ENCODE peak calls at places on chromosomes 11 and 22, in six cellular contexts. One of them, this sample, is unnamed.

GRCh38 chr11:24171869-24172268 is 325.0 kb upstream of the LUZP2 start:
- DNase-seq in K562: no peak
- DNase-seq in HepG2: no peak
- DNase-seq in GM12878: no peak
- DNase-seq in GM12892: no peak
- DNase-seq in H1: no peak
- DNase-seq in this sample: no peak

GRCh38 chr11:96257972-96258951 is 84.7 kb downstream of the MAML2 start:
- DNase-seq in K562: no peak
- DNase-seq in HepG2: no peak
- DNase-seq in GM12878: no peak
- DNase-seq in GM12892: peak
- DNase-seq in H1: no peak
- DNase-seq in this sample: no peak

GRCh38 chr22:23119492-23120414 is 22.0 kb downstream of the RSPH14 start:
- DNase-seq in K562: peak
- DNase-seq in HepG2: no peak
- DNase-seq in GM12878: no peak
- DNase-seq in GM12892: no peak
- DNase-seq in H1: no peak
- DNase-seq in this sample: peak

GRCh38 chr22:28440517-28441366 is 238.9 kb downstream of the TTC28 start:
- DNase-seq in K562: no peak
- DNase-seq in HepG2: no peak
- DNase-seq in GM12878: no peak
- DNase-seq in GM12892: no peak
- DNase-seq in H1: no peak
- DNase-seq in this sample: no peak

GRCh38 chr11:8671242-8671641 is 11.2 kb downstream of the TRIM66 start:
- DNase-seq in K562: no peak
- DNase-seq in HepG2: no peak
- DNase-seq in GM12878: no peak
- DNase-seq in GM12892: no peak
- DNase-seq in H1: peak
- DNase-seq in this sample: no peak

GRCh38 chr11:8477151-8477550 is 116.9 kb downstream of the STK33 start:
- DNase-seq in K562: no peak
- DNase-seq in HepG2: no peak
- DNase-seq in GM12878: no peak
- DNase-seq in GM12892: no peak
- DNase-seq in H1: no peak
- DNase-seq in this sample: no peak

GRCh38 chr22:39943366-39943765 is 16.8 kb upstream of the TMA7B start:
- DNase-seq in K562: peak
- DNase-seq in HepG2: no peak
- DNase-seq in GM12878: no peak
- DNase-seq in GM12892: no peak
- DNase-seq in H1: peak
- DNase-seq in this sample: no peak

GRCh38 chr11:9906043-9906791 is 242.3 kb downstream of the SWAP70 start:
- DNase-seq in K562: no peak
- DNase-seq in HepG2: peak
- DNase-seq in GM12878: no peak
- DNase-seq in GM12892: no peak
- DNase-seq in H1: no peak
- DNase-seq in this sample: no peak

GRCh38 chr11:117827521-117828511 is 3.3 kb upstream of the FXYD2 start:
- DNase-seq in K562: no peak
- DNase-seq in HepG2: no peak
- DNase-seq in GM12878: no peak
- DNase-seq in GM12892: no peak
- DNase-seq in H1: peak
- DNase-seq in this sample: no peak

GRCh38 chr22:44878483-44879300 is 126.3 kb downstream of the ARHGAP8 start:
- DNase-seq in K562: no peak
- DNase-seq in HepG2: no peak
- DNase-seq in GM12878: no peak
- DNase-seq in GM12892: no peak
- DNase-seq in H1: no peak
- DNase-seq in this sample: no peak

GRCh38 chr22:50676661-50677492 is 4.3 kb downstream of the SHANK3 start:
- DNase-seq in K562: no peak
- DNase-seq in HepG2: no peak
- DNase-seq in GM12878: no peak
- DNase-seq in GM12892: no peak
- DNase-seq in H1: no peak
- DNase-seq in this sample: peak

GRCh38 chr11:72627594-72628281 is 46.5 kb downstream of the PDE2A start:
- DNase-seq in K562: no peak
- DNase-seq in HepG2: no peak
- DNase-seq in GM12878: no peak
- DNase-seq in GM12892: no peak
- DNase-seq in H1: no peak
- DNase-seq in this sample: no peak

GRCh38 chr11:23502821-23503220 is 642.5 kb upstream of the CCDC179 start:
- DNase-seq in K562: no peak
- DNase-seq in HepG2: no peak
- DNase-seq in GM12878: no peak
- DNase-seq in GM12892: no peak
- DNase-seq in H1: no peak
- DNase-seq in this sample: no peak

GRCh38 chr22:36977401-36977861 is 41.8 kb downstream of the TST start:
- DNase-seq in K562: peak
- DNase-seq in HepG2: peak
- DNase-seq in GM12878: peak
- DNase-seq in GM12892: peak
- DNase-seq in H1: peak
- DNase-seq in this sample: peak

GRCh38 chr11:129728571-129728970 is 87.1 kb upstream of the TMEM45B start:
- DNase-seq in K562: no peak
- DNase-seq in HepG2: no peak
- DNase-seq in GM12878: no peak
- DNase-seq in GM12892: no peak
- DNase-seq in H1: no peak
- DNase-seq in this sample: no peak

GRCh38 chr11:17637901-17638300 is 81.5 kb upstream of the MYOD1 start:
- DNase-seq in K562: no peak
- DNase-seq in HepG2: no peak
- DNase-seq in GM12878: no peak
- DNase-seq in GM12892: no peak
- DNase-seq in H1: no peak
- DNase-seq in this sample: no peak

GRCh38 chr11:105718641-105719040 is 108.8 kb downstream of the GRIA4 start:
- DNase-seq in K562: no peak
- DNase-seq in HepG2: no peak
- DNase-seq in GM12878: no peak
- DNase-seq in GM12892: no peak
- DNase-seq in H1: no peak
- DNase-seq in this sample: no peak

GRCh38 chr11:1744879-1745700 is 5.3 kb downstream of the IFITM10 start:
- DNase-seq in K562: no peak
- DNase-seq in HepG2: no peak
- DNase-seq in GM12878: no peak
- DNase-seq in GM12892: no peak
- DNase-seq in H1: no peak
- DNase-seq in this sample: no peak

GRCh38 chr11:294795-295194 is 4.5 kb downstream of the IFITM5 start:
- DNase-seq in K562: no peak
- DNase-seq in HepG2: no peak
- DNase-seq in GM12878: no peak
- DNase-seq in GM12892: no peak
- DNase-seq in H1: no peak
- DNase-seq in this sample: no peak

GRCh38 chr11:118908931-118909618 is 16.7 kb downstream of the BCL9L start:
- DNase-seq in K562: no peak
- DNase-seq in HepG2: no peak
- DNase-seq in GM12878: no peak
- DNase-seq in GM12892: no peak
- DNase-seq in H1: peak
- DNase-seq in this sample: no peak

GRCh38 chr11:56396047-56396446 is 16.4 kb upstream of the OR5AL1 start:
- DNase-seq in K562: no peak
- DNase-seq in HepG2: no peak
- DNase-seq in GM12878: no peak
- DNase-seq in GM12892: no peak
- DNase-seq in H1: no peak
- DNase-seq in this sample: no peak

GRCh38 chr11:60777572-60777971 is 7.6 kb upstream of the MS4A10 start:
- DNase-seq in K562: no peak
- DNase-seq in HepG2: peak
- DNase-seq in GM12878: no peak
- DNase-seq in GM12892: no peak
- DNase-seq in H1: no peak
- DNase-seq in this sample: no peak

GRCh38 chr22:26658671-26659478 is 1.5 kb downstream of the MIAT start:
- DNase-seq in K562: peak
- DNase-seq in HepG2: no peak
- DNase-seq in GM12878: no peak
- DNase-seq in GM12892: peak
- DNase-seq in H1: peak
- DNase-seq in this sample: peak

GRCh38 chr11:15885913-15886698 is 470.2 kb downstream of the SOX6 start:
- DNase-seq in K562: no peak
- DNase-seq in HepG2: no peak
- DNase-seq in GM12878: no peak
- DNase-seq in GM12892: no peak
- DNase-seq in H1: no peak
- DNase-seq in this sample: no peak

GRCh38 chr22:42780070-42780540 is 59.4 kb upstream of the A4GALT start:
- DNase-seq in K562: peak
- DNase-seq in HepG2: peak
- DNase-seq in GM12878: peak
- DNase-seq in GM12892: no peak
- DNase-seq in H1: no peak
- DNase-seq in this sample: no peak

GRCh38 chr11:19460718-19461405 is 220.1 kb upstream of the E2F8 start:
- DNase-seq in K562: no peak
- DNase-seq in HepG2: no peak
- DNase-seq in GM12878: no peak
- DNase-seq in GM12892: no peak
- DNase-seq in H1: no peak
- DNase-seq in this sample: no peak

GRCh38 chr22:27504360-27504759 is 297.2 kb downstream of the MN1 start:
- DNase-seq in K562: no peak
- DNase-seq in HepG2: no peak
- DNase-seq in GM12878: no peak
- DNase-seq in GM12892: no peak
- DNase-seq in H1: no peak
- DNase-seq in this sample: no peak

GRCh38 chr11:100741866-100742625 is 55.0 kb downstream of the ARHGAP42 start:
- DNase-seq in K562: no peak
- DNase-seq in HepG2: no peak
- DNase-seq in GM12878: no peak
- DNase-seq in GM12892: no peak
- DNase-seq in H1: no peak
- DNase-seq in this sample: no peak

GRCh38 chr22:21823740-21824438 is 43.6 kb downstream of the MAPK1 start:
- DNase-seq in K562: peak
- DNase-seq in HepG2: no peak
- DNase-seq in GM12878: no peak
- DNase-seq in GM12892: no peak
- DNase-seq in H1: no peak
- DNase-seq in this sample: no peak

GRCh38 chr11:59403546-59403945 is 22.7 kb downstream of the OR5A2 start:
- DNase-seq in K562: no peak
- DNase-seq in HepG2: no peak
- DNase-seq in GM12878: no peak
- DNase-seq in GM12892: no peak
- DNase-seq in H1: no peak
- DNase-seq in this sample: no peak
- TF ChIP-seq TAF1 in K562: no peak
- TF ChIP-seq TAF1 in HepG2: no peak
- TF ChIP-seq TAF1 in GM12878: no peak
- TF ChIP-seq TAF1 in GM12892: no peak
- TF ChIP-seq TAF1 in H1: no peak
- TF ChIP-seq TAF1 in this sample: no peak

DNA sequence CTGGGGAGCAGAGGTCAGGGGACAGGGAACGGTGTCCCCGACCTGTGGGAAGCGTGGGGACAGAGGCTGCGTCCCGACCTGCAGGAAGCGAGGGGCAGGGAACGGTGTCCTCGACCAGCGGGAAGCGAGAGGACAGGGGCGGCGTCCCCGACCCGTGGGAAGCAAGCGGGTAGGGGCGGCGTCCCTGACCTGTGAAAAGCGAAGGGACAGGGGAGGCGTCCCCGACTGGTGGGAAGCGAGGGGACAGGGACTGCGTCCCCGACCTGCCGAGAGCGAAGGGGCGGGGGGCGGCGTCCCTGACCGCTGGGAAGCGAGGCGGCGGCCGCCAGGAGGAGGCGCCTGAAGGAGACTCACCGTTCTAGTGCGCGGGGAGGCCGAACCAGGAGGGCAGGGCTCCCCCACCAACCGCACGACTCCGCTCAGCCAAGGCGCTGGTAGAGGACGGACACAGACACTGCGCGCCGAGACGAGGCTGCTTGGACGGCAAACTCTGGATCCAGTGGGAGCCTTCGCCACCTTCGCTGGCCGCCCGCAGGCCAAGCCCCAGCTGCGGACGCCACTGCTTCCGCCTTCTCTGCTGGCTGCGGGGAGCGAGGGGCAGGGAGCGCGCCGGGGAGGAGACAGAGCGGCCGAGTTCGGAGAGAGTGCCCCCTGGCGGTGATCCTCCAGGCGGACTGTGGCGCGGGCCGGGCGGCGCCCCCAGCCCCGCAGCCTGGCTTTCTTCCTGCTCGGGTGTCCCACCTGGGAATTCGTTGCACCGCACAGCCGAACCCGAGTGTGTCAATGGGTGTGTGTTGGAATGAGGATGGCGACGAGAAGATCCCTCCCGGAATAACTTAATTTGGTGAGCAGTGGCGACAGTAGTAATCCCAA is at the start of gene TRAF6:
- DNase-seq in K562: peak
- DNase-seq in HepG2: peak
- DNase-seq in GM12878: no peak
- DNase-seq in GM12892: peak
- DNase-seq in H1: peak
- DNase-seq in this sample: peak
- TF ChIP-seq POLR2AphosphoS5 in K562: peak
- TF ChIP-seq POLR2AphosphoS5 in HepG2: peak
- TF ChIP-seq POLR2AphosphoS5 in GM12878: peak
- TF ChIP-seq POLR2AphosphoS5 in GM12892: peak
- TF ChIP-seq POLR2AphosphoS5 in H1: peak
- TF ChIP-seq POLR2AphosphoS5 in this sample: peak

GRCh38 chr22:47032091-47032943 is 269.9 kb downstream of the TBC1D22A start:
- DNase-seq in K562: no peak
- DNase-seq in HepG2: no peak
- DNase-seq in GM12878: no peak
- DNase-seq in GM12892: no peak
- DNase-seq in H1: no peak
- DNase-seq in this sample: no peak
- TF ChIP-seq POLR2A in K562: no peak
- TF ChIP-seq POLR2A in HepG2: no peak
- TF ChIP-seq POLR2A in GM12878: no peak
- TF ChIP-seq POLR2A in GM12892: no peak
- TF ChIP-seq POLR2A in H1: no peak
- TF ChIP-seq POLR2A in this sample: no peak

GRCh38 chr11:123174196-123175183 is 20.6 kb downstream of the CLMP start:
- DNase-seq in K562: no peak
- DNase-seq in HepG2: no peak
- DNase-seq in GM12878: no peak
- DNase-seq in GM12892: no peak
- DNase-seq in H1: no peak
- DNase-seq in this sample: no peak
- TF ChIP-seq TAF1 in K562: no peak
- TF ChIP-seq TAF1 in HepG2: no peak
- TF ChIP-seq TAF1 in GM12878: no peak
- TF ChIP-seq TAF1 in GM12892: no peak
- TF ChIP-seq TAF1 in H1: no peak
- TF ChIP-seq TAF1 in this sample: no peak

This sample was measured in GM12891.